ENCODE peak calls at places on chromosomes 4 and X, in six cellular contexts. P, H, L, N, G and F are unnamed samples.

GRCh38 chrX:80282535-80282934 is 137.7 kb upstream of the TENT5D start:
- DNase-seq in P (no peak), H (no peak), L (no peak), N (no peak), G (no peak), F (no peak)

GRCh38 chr4:33579951-33580350 is 2664.4 kb downstream of the ARAP2 start:
- DNase-seq in P (no peak), H (no peak), L (no peak), N (no peak), G (no peak), F (no peak)

GRCh38 chr4:165879581-165879980 is 6.5 kb downstream of the TLL1 start:
- DNase-seq in P (no peak), H (no peak), L (no peak), N (no peak), G (no peak), F (no peak)

GRCh38 chr4:125551967-125552366 is 237.2 kb downstream of the FAT4 start:
- DNase-seq in P (no peak), H (no peak), L (no peak), N (no peak), G (no peak), F (no peak)

GRCh38 chr4:116925900-116926457 is 159.4 kb downstream of the TRAM1L1 start:
- DNase-seq in P (peak; percentile 10), H (no peak), L (peak; percentile 25), N (peak; percentile 63), G (no peak), F (no peak)

GRCh38 chr4:35503435-35503834 is 740.9 kb downstream of the ARAP2 start:
- DNase-seq in P (no peak), H (no peak), L (no peak), N (no peak), G (no peak), F (no peak)

GRCh38 chr4:163331629-163332360 is 601 bp downstream of the NPY1R start:
- DNase-seq in P (peak; percentile 29), H (peak; percentile 1), L (no peak), N (peak; percentile 45), G (no peak), F (no peak)

GRCh38 chr4:40960926-40961325 is 211.2 kb downstream of the NSUN7 start:
- DNase-seq in P (no peak), H (no peak), L (no peak), N (no peak), G (no peak), F (no peak)

GRCh38 chr4:79645942-79646341 is 237.9 kb upstream of the GK2 start:
- DNase-seq in P (no peak), H (no peak), L (no peak), N (no peak), G (no peak), F (no peak)

GRCh38 chr4:16897991-16898827 is at the start of gene LDB2:
- DNase-seq in P (peak; percentile 81), H (no peak), L (no peak), N (peak; percentile 90), G (peak; percentile 52), F (no peak)

GRCh38 chr4:105715692-105716278 is 7.2 kb downstream of the GSTCD start:
- DNase-seq in P (no peak), H (peak; percentile 43), L (no peak), N (no peak), G (no peak), F (no peak)

GRCh38 chrX:44570524-44570923 is 27.9 kb upstream of the FUNDC1 start:
- DNase-seq in P (no peak), H (no peak), L (no peak), N (no peak), G (no peak), F (no peak)

GRCh38 chr4:105990933-105991332 is 95.7 kb downstream of the NPNT start:
- DNase-seq in P (peak; percentile 46), H (no peak), L (no peak), N (no peak), G (peak; percentile 60), F (no peak)

GRCh38 chrX:73563740-73564073 is 710 bp downstream of the CHIC1 start:
- DNase-seq in P (no peak), H (peak; percentile 19), L (no peak), N (no peak), G (no peak), F (no peak)

GRCh38 chrX:131792356-131792749 is 230.7 kb upstream of the STK26 start:
- DNase-seq in P (peak; percentile 95), H (no peak), L (no peak), N (no peak), G (no peak), F (peak; percentile 93)

GRCh38 chr4:59838236-59838635 is 1361.9 kb upstream of the ADGRL3 start:
- DNase-seq in P (no peak), H (no peak), L (no peak), N (no peak), G (no peak), F (no peak)

GRCh38 chr4:5238106-5238505 is 186.8 kb downstream of the STK32B start:
- DNase-seq in P (no peak), H (no peak), L (no peak), N (no peak), G (no peak), F (no peak)

GRCh38 chr4:145307120-145307519 is 126.7 kb upstream of the OTUD4 start:
- DNase-seq in P (no peak), H (no peak), L (no peak), N (no peak), G (no peak), F (no peak)

GRCh38 chrX:132631579-132632232 is 142.9 kb upstream of the MBNL3 start:
- DNase-seq in P (no peak), H (peak; percentile 5), L (no peak), N (no peak), G (no peak), F (peak; percentile 31)

GRCh38 chr4:152264106-152264505 is 271.8 kb downstream of the FBXW7 start:
- DNase-seq in P (no peak), H (no peak), L (no peak), N (no peak), G (no peak), F (no peak)

GRCh38 chrX:154013614-154014360 is 5.9 kb downstream of the IRAK1 start:
- DNase-seq in P (peak; percentile 49), H (no peak), L (no peak), N (peak; percentile 63), G (no peak), F (peak; percentile 54)

GRCh38 chr4:105871997-105872396 is 23.3 kb upstream of the NPNT start:
- DNase-seq in P (no peak), H (no peak), L (no peak), N (no peak), G (no peak), F (no peak)

GRCh38 chrX:43973249-43973672 is at the start of gene NDP:
- DNase-seq in P (no peak), H (no peak), L (no peak), N (no peak), G (no peak), F (no peak)

DNA sequence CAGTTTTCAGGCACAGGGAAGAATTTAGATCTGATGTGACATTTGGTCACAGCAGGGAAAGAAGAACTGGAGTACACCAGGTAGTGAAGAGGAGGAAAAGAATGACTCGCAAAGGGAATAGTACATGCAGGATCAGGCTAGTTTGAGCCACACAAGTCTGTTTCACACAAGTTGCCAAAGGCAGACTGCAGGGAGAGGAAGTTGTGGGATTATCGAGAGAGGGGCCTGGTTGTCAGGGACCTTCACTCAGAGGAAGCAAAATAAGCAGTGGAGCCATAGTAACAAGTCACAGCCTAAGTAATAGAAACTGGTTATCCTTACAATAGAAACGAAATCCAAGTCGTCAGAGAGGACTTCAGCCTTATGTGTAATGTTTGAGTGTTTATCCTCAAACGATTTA is 316.8 kb upstream of the HTR2C start:
- DNase-seq in P (no peak), H (no peak), L (no peak), N (no peak), G (no peak), F (no peak)
- H3K4me1 ChIP-seq in P (no peaks in the 10 kb centered on the region), H (no peaks in the 10 kb centered on the region), L (no peaks in the 10 kb centered on the region), N (no peaks in the 10 kb centered on the region), G (no peaks in the 10 kb centered on the region), F (no peaks in the 10 kb centered on the region)

GRCh38 chr4:7717946-7718490 is 221.6 kb downstream of the AFAP1 start:
- DNase-seq in P (no peak), H (no peak), L (no peak), N (no peak), G (no peak), F (no peak)
- H3K27me3 ChIP-seq in P (no peaks in the 10 kb centered on the region), H (no peaks in the 10 kb centered on the region), L (peaks cover 39% of the 10 kb centered on the region), N (peaks cover 3% of the 10 kb centered on the region), G (no peaks in the 10 kb centered on the region), F (peaks cover 2% of the 10 kb centered on the region)

DNA sequence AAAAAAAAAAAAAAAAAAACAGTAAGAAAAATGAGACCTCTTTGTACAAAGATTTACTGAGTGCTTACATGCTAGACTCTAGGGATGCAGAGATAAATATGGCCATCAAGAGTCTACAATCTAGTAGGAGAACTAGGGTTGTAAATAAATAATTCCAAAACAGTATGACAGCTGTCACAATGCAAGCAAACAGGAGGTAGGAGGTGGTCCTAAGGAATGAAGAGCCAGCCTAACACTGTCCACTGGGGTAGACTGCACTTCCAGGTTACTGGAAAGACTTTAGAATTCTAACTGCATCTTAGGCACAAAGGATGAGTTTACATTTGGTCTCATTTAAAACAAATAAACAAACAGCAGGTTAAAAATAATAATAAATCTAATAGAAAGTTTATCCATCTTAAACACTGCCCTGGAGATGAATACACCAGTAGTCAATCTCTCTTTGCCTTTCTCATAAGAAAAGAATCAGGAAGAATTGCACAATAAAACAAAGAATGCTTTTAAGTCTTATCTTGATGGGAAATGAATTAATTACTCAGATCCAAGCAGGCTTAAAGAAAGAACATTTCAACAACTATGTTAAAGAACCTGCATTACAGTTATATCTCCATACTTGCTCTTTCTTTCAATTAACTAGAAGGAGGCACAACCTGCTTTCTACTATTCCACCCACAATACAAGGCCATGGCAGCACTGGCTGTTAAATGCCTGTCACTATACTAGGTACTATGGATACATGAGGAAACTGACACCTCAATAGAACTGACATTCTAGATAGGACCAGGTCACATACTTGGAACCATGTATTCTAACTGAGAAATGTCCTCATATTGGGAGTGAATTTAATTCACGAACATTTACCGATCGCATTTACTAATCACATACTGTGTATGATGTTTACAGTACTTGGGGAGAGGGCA is 12.7 kb downstream of the ADGRA3 start:
- DNase-seq in P (no peak), H (peak; percentile 48), L (no peak), N (no peak), G (no peak), F (no peak)
- H3K4me1 ChIP-seq in P (peaks cover 2% of the 10 kb centered on the region), H (peaks cover 4% of the 10 kb centered on the region), L (peaks cover 9% of the 10 kb centered on the region), N (peaks cover 25% of the 10 kb centered on the region), G (peaks cover 38% of the 10 kb centered on the region), F (no peaks in the 10 kb centered on the region)

DNA sequence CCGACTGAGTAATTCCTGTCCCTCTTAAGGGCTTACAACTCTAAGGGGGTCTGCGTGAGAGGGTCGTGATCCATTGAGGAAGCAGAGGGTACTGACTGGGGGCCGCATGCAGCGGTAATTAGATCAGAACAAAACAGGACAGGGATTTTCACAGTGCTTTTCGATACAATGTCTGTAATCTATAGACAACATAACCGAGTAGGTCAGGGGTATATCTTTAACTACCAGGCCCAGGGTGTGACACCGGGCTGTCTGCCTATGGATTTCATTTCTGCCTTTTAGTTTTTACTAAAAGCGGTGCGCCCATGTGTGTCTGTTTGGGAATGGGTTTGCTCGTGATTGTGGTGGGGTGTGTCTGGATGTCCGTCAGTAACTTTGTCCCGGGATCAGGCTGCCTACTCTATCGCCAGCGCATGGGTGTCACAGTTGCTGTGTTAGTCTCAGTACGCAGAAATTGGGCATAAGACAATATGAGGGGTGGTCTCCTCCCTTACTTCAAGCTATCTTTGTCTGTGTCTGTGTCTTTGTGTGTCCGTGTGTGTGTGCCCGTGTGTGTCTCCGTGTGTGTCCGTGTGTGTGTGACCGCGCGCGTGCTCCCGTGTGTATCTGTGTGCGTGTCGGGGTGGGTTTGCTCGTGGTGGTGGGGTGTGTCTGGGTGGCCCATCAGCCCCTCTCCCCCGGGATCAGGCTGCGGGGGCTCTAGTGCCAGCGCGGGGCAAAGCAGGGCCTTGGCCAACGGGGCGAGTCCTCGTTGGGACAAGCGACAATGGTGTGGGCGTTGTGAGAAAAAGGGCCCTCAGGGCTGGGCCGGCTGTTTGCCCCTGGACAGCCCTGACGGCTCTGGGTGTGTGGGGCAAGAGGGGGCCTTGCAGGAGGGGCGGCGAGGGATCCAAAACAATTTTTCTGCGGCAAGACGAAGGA is 10.4 kb downstream of the FRG2 start:
- DNase-seq in P (no peak), H (no peak), L (no peak), N (peak; percentile 25), G (no peak), F (no peak)
- H3K27me3 ChIP-seq in P (no peaks in the 10 kb centered on the region), H (peaks cover 9% of the 10 kb centered on the region), L (peaks cover 93% of the 10 kb centered on the region), N (peaks cover 45% of the 10 kb centered on the region), G (no peaks in the 10 kb centered on the region), F (peaks cover 6% of the 10 kb centered on the region)